ENCODE peak calls at places on chromosomes 6 and 20, in six cellular contexts. One of them, this sample, is unnamed.

GRCh38 chr20:5100684-5101347 is 18.9 kb downstream of the PCNA start:
- DNase-seq in astrocyte of the cerebellum: no peak
- DNase-seq in KBM-7: peak; percentile 59
- DNase-seq in amniotic stem cell: peak; percentile 25
- DNase-seq in activated CD4-positive, alpha-beta T cell treated with anti-CD3 and anti-CD28 coated beads, Interleukin-2, amount 10 ng/mL, durations not matched to agents 7 days and 5 days: peak; percentile 78
- DNase-seq in OCI-LY7: peak; percentile 70
- DNase-seq in this sample: peak; percentile 77

GRCh38 chr6:1116149-1116548 is 195.7 kb upstream of the FOXQ1 start:
- DNase-seq in astrocyte of the cerebellum: no peak
- DNase-seq in KBM-7: no peak
- DNase-seq in amniotic stem cell: no peak
- DNase-seq in activated CD4-positive, alpha-beta T cell treated with anti-CD3 and anti-CD28 coated beads, Interleukin-2, amount 10 ng/mL, durations not matched to agents 7 days and 5 days: no peak
- DNase-seq in OCI-LY7: no peak
- DNase-seq in this sample: no peak

GRCh38 chr20:9253140-9253539 is 184.3 kb downstream of the PLCB4 start:
- DNase-seq in astrocyte of the cerebellum: no peak
- DNase-seq in KBM-7: no peak
- DNase-seq in amniotic stem cell: no peak
- DNase-seq in activated CD4-positive, alpha-beta T cell treated with anti-CD3 and anti-CD28 coated beads, Interleukin-2, amount 10 ng/mL, durations not matched to agents 7 days and 5 days: no peak
- DNase-seq in OCI-LY7: no peak
- DNase-seq in this sample: no peak

GRCh38 chr6:144744720-144745119 is 459.6 kb downstream of the UTRN start:
- DNase-seq in astrocyte of the cerebellum: no peak
- DNase-seq in KBM-7: no peak
- DNase-seq in amniotic stem cell: no peak
- DNase-seq in activated CD4-positive, alpha-beta T cell treated with anti-CD3 and anti-CD28 coated beads, Interleukin-2, amount 10 ng/mL, durations not matched to agents 7 days and 5 days: no peak
- DNase-seq in OCI-LY7: no peak
- DNase-seq in this sample: no peak

GRCh38 chr6:26273673-26274595 is 91.1 kb upstream of the BTN3A2 start:
- DNase-seq in astrocyte of the cerebellum: no peak
- DNase-seq in KBM-7: peak; percentile 87
- DNase-seq in amniotic stem cell: no peak
- DNase-seq in activated CD4-positive, alpha-beta T cell treated with anti-CD3 and anti-CD28 coated beads, Interleukin-2, amount 10 ng/mL, durations not matched to agents 7 days and 5 days: peak; percentile 60
- DNase-seq in OCI-LY7: peak; percentile 86
- DNase-seq in this sample: peak; percentile 32

GRCh38 chr20:43843096-43843964 is 71.3 kb upstream of the TOX2 start:
- DNase-seq in astrocyte of the cerebellum: peak; percentile 42
- DNase-seq in KBM-7: no peak
- DNase-seq in amniotic stem cell: peak; percentile 60
- DNase-seq in activated CD4-positive, alpha-beta T cell treated with anti-CD3 and anti-CD28 coated beads, Interleukin-2, amount 10 ng/mL, durations not matched to agents 7 days and 5 days: no peak
- DNase-seq in OCI-LY7: no peak
- DNase-seq in this sample: no peak

GRCh38 chr6:36414481-36414880 is 27.0 kb upstream of the ETV7 start:
- DNase-seq in astrocyte of the cerebellum: no peak
- DNase-seq in KBM-7: no peak
- DNase-seq in amniotic stem cell: no peak
- DNase-seq in activated CD4-positive, alpha-beta T cell treated with anti-CD3 and anti-CD28 coated beads, Interleukin-2, amount 10 ng/mL, durations not matched to agents 7 days and 5 days: no peak
- DNase-seq in OCI-LY7: no peak
- DNase-seq in this sample: no peak

GRCh38 chr20:46682063-46682821 is 7.0 kb downstream of the TP53RK start:
- DNase-seq in astrocyte of the cerebellum: no peak
- DNase-seq in KBM-7: no peak
- DNase-seq in amniotic stem cell: no peak
- DNase-seq in activated CD4-positive, alpha-beta T cell treated with anti-CD3 and anti-CD28 coated beads, Interleukin-2, amount 10 ng/mL, durations not matched to agents 7 days and 5 days: no peak
- DNase-seq in OCI-LY7: no peak
- DNase-seq in this sample: no peak

GRCh38 chr6:39088331-39088730 is 26.7 kb downstream of the SAYSD1 start:
- DNase-seq in astrocyte of the cerebellum: peak; percentile 59
- DNase-seq in KBM-7: peak; percentile 35
- DNase-seq in amniotic stem cell: no peak
- DNase-seq in activated CD4-positive, alpha-beta T cell treated with anti-CD3 and anti-CD28 coated beads, Interleukin-2, amount 10 ng/mL, durations not matched to agents 7 days and 5 days: no peak
- DNase-seq in OCI-LY7: peak; percentile 14
- DNase-seq in this sample: no peak

GRCh38 chr6:150900049-150900448 is 34.5 kb downstream of the MTHFD1L start:
- DNase-seq in astrocyte of the cerebellum: no peak
- DNase-seq in KBM-7: no peak
- DNase-seq in amniotic stem cell: no peak
- DNase-seq in activated CD4-positive, alpha-beta T cell treated with anti-CD3 and anti-CD28 coated beads, Interleukin-2, amount 10 ng/mL, durations not matched to agents 7 days and 5 days: no peak
- DNase-seq in OCI-LY7: no peak
- DNase-seq in this sample: no peak

GRCh38 chr6:140462495-140463311 is 1088.3 kb upstream of the CITED2 start:
- DNase-seq in astrocyte of the cerebellum: no peak
- DNase-seq in KBM-7: peak; percentile 18
- DNase-seq in amniotic stem cell: no peak
- DNase-seq in activated CD4-positive, alpha-beta T cell treated with anti-CD3 and anti-CD28 coated beads, Interleukin-2, amount 10 ng/mL, durations not matched to agents 7 days and 5 days: no peak
- DNase-seq in OCI-LY7: no peak
- DNase-seq in this sample: no peak

GRCh38 chr20:13492001-13492480 is 146.7 kb downstream of the TASP1 start:
- DNase-seq in astrocyte of the cerebellum: peak; percentile 42
- DNase-seq in KBM-7: peak; percentile 10
- DNase-seq in amniotic stem cell: no peak
- DNase-seq in activated CD4-positive, alpha-beta T cell treated with anti-CD3 and anti-CD28 coated beads, Interleukin-2, amount 10 ng/mL, durations not matched to agents 7 days and 5 days: no peak
- DNase-seq in OCI-LY7: no peak
- DNase-seq in this sample: no peak

GRCh38 chr6:153090241-153090930 is 40.7 kb downstream of the RGS17 start:
- DNase-seq in astrocyte of the cerebellum: peak; percentile 48
- DNase-seq in KBM-7: no peak
- DNase-seq in amniotic stem cell: peak; percentile 35
- DNase-seq in activated CD4-positive, alpha-beta T cell treated with anti-CD3 and anti-CD28 coated beads, Interleukin-2, amount 10 ng/mL, durations not matched to agents 7 days and 5 days: no peak
- DNase-seq in OCI-LY7: no peak
- DNase-seq in this sample: no peak

GRCh38 chr20:23335521-23335920 is 15.1 kb upstream of the NXT1 start:
- DNase-seq in astrocyte of the cerebellum: no peak
- DNase-seq in KBM-7: no peak
- DNase-seq in amniotic stem cell: no peak
- DNase-seq in activated CD4-positive, alpha-beta T cell treated with anti-CD3 and anti-CD28 coated beads, Interleukin-2, amount 10 ng/mL, durations not matched to agents 7 days and 5 days: no peak
- DNase-seq in OCI-LY7: no peak
- DNase-seq in this sample: no peak

GRCh38 chr6:158894192-158894591 is 75.0 kb upstream of the EZR start:
- DNase-seq in astrocyte of the cerebellum: peak; percentile 73
- DNase-seq in KBM-7: no peak
- DNase-seq in amniotic stem cell: peak; percentile 68
- DNase-seq in activated CD4-positive, alpha-beta T cell treated with anti-CD3 and anti-CD28 coated beads, Interleukin-2, amount 10 ng/mL, durations not matched to agents 7 days and 5 days: no peak
- DNase-seq in OCI-LY7: no peak
- DNase-seq in this sample: no peak

GRCh38 chr6:34027445-34027936 is 118.4 kb downstream of the GRM4 start:
- DNase-seq in astrocyte of the cerebellum: no peak
- DNase-seq in KBM-7: peak; percentile 39
- DNase-seq in amniotic stem cell: no peak
- DNase-seq in activated CD4-positive, alpha-beta T cell treated with anti-CD3 and anti-CD28 coated beads, Interleukin-2, amount 10 ng/mL, durations not matched to agents 7 days and 5 days: peak; percentile 63
- DNase-seq in OCI-LY7: peak; percentile 60
- DNase-seq in this sample: peak; percentile 70

GRCh38 chr6:143336446-143337152 is 113.9 kb downstream of the ADAT2 start:
- DNase-seq in astrocyte of the cerebellum: peak; percentile 50
- DNase-seq in KBM-7: no peak
- DNase-seq in amniotic stem cell: no peak
- DNase-seq in activated CD4-positive, alpha-beta T cell treated with anti-CD3 and anti-CD28 coated beads, Interleukin-2, amount 10 ng/mL, durations not matched to agents 7 days and 5 days: no peak
- DNase-seq in OCI-LY7: no peak
- DNase-seq in this sample: no peak

GRCh38 chr20:61659652-61660346 is 405.9 kb downstream of the TAF4 start:
- DNase-seq in astrocyte of the cerebellum: no peak
- DNase-seq in KBM-7: no peak
- DNase-seq in amniotic stem cell: no peak
- DNase-seq in activated CD4-positive, alpha-beta T cell treated with anti-CD3 and anti-CD28 coated beads, Interleukin-2, amount 10 ng/mL, durations not matched to agents 7 days and 5 days: no peak
- DNase-seq in OCI-LY7: no peak
- DNase-seq in this sample: no peak

This sample was measured in activated CD4-positive, alpha-beta memory T cell treated with anti-CD3 and anti-CD28 coated beads, Interleukin-2, amount 10 ng/mL, durations not matched to agents 7 days and 5 days.